ENCODE peak calls at places on chromosomes 12 and 14, in ten cellular contexts. O is suprapubic skin; Y is right atrium auricular region; W is CD8-positive, alpha-beta memory T cell; M is naive thymus-derived CD4-positive, alpha-beta T cell; X is mammary epithelial cell; N is small intestine; U is aorta; V is upper lobe of left lung; B is stomach. L is an unnamed sample. For H3K4me1, the result is how much of the 10 kb centered on the place peaks cover.

GRCh38 chr14:31717294-31718085 is 156.3 kb downstream of the NUBPL start:
- DNase-seq in O (no peak), Y (no peak), W (no peak), M (no peak), X (peak), N (no peak), U (no peak), V (no peak), B (no peak), L (no peak)

GRCh38 chr14:43476822-43477221 is 1030.3 kb downstream of the FSCB start:
- DNase-seq in O (no peak), Y (no peak), W (no peak), M (no peak), X (no peak), N (no peak), U (no peak), V (no peak), B (no peak), L (no peak)

GRCh38 chr12:76643438-76643837 is 83.9 kb upstream of the OSBPL8 start:
- DNase-seq in O (no peak), Y (no peak), W (no peak), M (no peak), X (no peak), N (no peak), U (no peak), V (no peak), B (no peak), L (no peak)

GRCh38 chr12:120457133-120457532 is 10.9 kb downstream of the GATC start:
- DNase-seq in O (no peak), Y (no peak), W (no peak), M (no peak), X (no peak), N (no peak), U (no peak), V (no peak), B (no peak), L (no peak)

GRCh38 chr12:45543887-45544286 is 185.6 kb upstream of the ARID2 start:
- DNase-seq in O (no peak), Y (no peak), W (peak), M (peak), X (peak), N (peak), U (no peak), V (no peak), B (peak), L (peak)

GRCh38 chr12:102876883-102877282 is 40.2 kb downstream of the PAH start:
- DNase-seq in O (no peak), Y (no peak), W (no peak), M (no peak), X (no peak), N (no peak), U (no peak), V (no peak), B (no peak), L (no peak)

GRCh38 chr12:69252033-69252432 is 12.7 kb downstream of the CPSF6 start:
- DNase-seq in O (no peak), Y (no peak), W (no peak), M (no peak), X (peak), N (no peak), U (no peak), V (no peak), B (no peak), L (no peak)

GRCh38 chr12:3222306-3222705 is 145.1 kb downstream of the TSPAN9 start:
- DNase-seq in O (no peak), Y (no peak), W (no peak), M (no peak), X (no peak), N (no peak), U (no peak), V (no peak), B (no peak), L (no peak)

GRCh38 chr12:108240928-108241327 is 98.2 kb downstream of the CMKLR1 start:
- DNase-seq in O (peak), Y (no peak), W (no peak), M (no peak), X (no peak), N (no peak), U (no peak), V (no peak), B (no peak), L (no peak)

GRCh38 chr12:120093336-120093591 is 23.3 kb downstream of the RAB35 start:
- DNase-seq in O (no peak), Y (no peak), W (no peak), M (no peak), X (no peak), N (no peak), U (no peak), V (no peak), B (no peak), L (no peak)

GRCh38 chr12:67795235-67795634 is 146.7 kb downstream of the DYRK2 start:
- DNase-seq in O (no peak), Y (no peak), W (no peak), M (no peak), X (no peak), N (peak), U (no peak), V (no peak), B (no peak), L (no peak)

GRCh38 chr12:79691299-79692248 is 810 bp upstream of the PAWR start:
- DNase-seq in O (no peak), Y (no peak), W (no peak), M (no peak), X (peak), N (peak), U (no peak), V (no peak), B (no peak), L (no peak)

GRCh38 chr14:80324649-80325048 is 113.3 kb upstream of the DIO2 start:
- DNase-seq in O (no peak), Y (no peak), W (no peak), M (no peak), X (no peak), N (no peak), U (no peak), V (no peak), B (no peak), L (no peak)

GRCh38 chr14:75487155-75487671 is 35.1 kb upstream of the BATF start:
- DNase-seq in O (no peak), Y (no peak), W (no peak), M (no peak), X (peak), N (peak), U (no peak), V (no peak), B (no peak), L (no peak)

GRCh38 chr12:14691560-14691959 is 4.8 kb downstream of the GUCY2C start:
- DNase-seq in O (peak), Y (peak), W (no peak), M (no peak), X (no peak), N (peak), U (peak), V (no peak), B (peak), L (peak)

GRCh38 chr14:69326611-69327010 is 66.7 kb downstream of the GALNT16 start:
- DNase-seq in O (peak), Y (no peak), W (no peak), M (peak), X (no peak), N (no peak), U (no peak), V (no peak), B (no peak), L (no peak)

GRCh38 chr14:90475298-90475697 is 78.5 kb downstream of the CALM1 start:
- DNase-seq in O (no peak), Y (no peak), W (no peak), M (no peak), X (no peak), N (no peak), U (no peak), V (no peak), B (no peak), L (no peak)

GRCh38 chr12:51082561-51083139 is 746 bp downstream of the CSRNP2 start:
- DNase-seq in O (peak), Y (no peak), W (peak), M (no peak), X (peak), N (peak), U (no peak), V (no peak), B (no peak), L (no peak)

GRCh38 chr14:70658899-70659298 is 17.2 kb downstream of the TTC9 start:
- DNase-seq in O (no peak), Y (no peak), W (no peak), M (no peak), X (no peak), N (no peak), U (no peak), V (no peak), B (no peak), L (no peak)

GRCh38 chr12:67422081-67422480 is 152.9 kb downstream of the CAND1 start:
- DNase-seq in O (no peak), Y (no peak), W (no peak), M (no peak), X (no peak), N (no peak), U (no peak), V (no peak), B (no peak), L (no peak)

DNA sequence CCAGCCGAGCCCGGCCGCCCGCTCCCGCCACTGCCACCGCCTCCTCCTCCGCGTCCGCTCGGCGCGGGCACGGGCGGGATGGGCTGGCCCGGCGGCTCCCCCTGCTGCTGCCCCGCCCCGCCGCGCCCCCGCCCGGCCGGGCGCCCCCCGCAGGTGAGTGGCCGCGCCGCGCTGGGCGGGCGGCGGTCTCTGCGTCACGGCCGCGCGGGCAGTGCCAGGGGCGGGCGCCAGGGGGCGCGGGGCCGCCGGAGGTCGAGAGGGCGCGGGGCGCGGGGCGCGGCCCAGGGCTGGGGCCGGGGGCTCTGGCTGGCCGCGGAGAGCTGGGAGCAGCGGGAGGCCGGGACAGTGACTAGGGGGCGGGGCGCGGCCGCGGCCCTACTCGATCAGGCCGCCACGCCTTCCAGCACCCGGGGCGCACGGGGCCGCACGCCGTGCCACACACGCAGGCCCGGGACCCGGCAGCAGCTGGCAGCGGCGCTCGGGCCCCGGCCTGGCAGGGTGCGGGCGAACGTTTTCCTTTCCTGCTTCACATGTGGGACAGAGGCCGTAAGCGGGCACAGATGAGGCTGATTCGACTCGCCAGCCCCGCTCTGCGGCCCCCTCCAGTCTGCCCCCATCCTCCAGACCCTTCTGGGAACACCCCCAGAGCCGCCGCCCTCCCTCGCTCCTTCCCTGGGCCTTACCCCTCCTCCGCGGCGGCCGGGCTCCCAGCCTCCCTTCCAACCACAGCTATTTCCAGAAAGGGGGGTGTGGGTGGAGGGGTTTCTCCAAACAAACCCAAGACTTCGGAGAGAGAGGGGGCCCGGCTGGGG is 2.4 kb upstream of the TNS2 start:
- DNase-seq in O (peak), Y (no peak), W (peak), M (peak), X (no peak), N (peak), U (peak), V (peak), B (peak), L (peak)
- H3K4me1 ChIP-seq in O (half or more), Y (half or more), W (under half), M (under half), X (half or more), N (under half), U (under half), V (half or more), B (half or more), L (under half)

GRCh38 chr12:49644620-49644994 is 21.2 kb downstream of the PRPF40B start:
- DNase-seq in O (no peak), Y (peak), W (peak), M (peak), X (peak), N (peak), U (peak), V (no peak), B (peak), L (peak)
- H3K4me1 ChIP-seq in O (under half), Y (under half), W (under half), M (under half), X (under half), N (under half), U (under half), V (under half), B (under half), L (under half)

DNA sequence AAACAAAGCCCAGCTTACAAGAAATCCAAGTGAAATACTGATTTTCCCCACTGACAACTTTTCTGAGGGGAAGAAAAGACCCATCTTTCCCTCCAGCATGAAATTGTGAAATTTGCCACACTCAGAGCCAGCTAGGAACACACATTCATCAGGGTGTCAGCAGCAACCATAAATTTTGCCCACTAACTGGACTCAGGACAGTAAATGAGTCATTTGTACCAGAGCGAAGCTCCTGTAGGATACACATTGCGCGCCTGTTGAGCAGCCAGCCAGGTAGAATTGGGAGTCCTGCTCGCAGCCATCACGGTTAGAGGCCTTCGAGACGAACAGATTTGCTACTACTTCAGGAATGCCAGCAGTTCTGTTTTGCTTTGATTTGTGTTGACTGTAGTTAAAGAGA is 117.7 kb downstream of the KICS2 start:
- DNase-seq in O (no peak), Y (no peak), W (no peak), M (no peak), X (peak), N (no peak), U (no peak), V (no peak), B (no peak), L (peak)
- H3K4me1 ChIP-seq in O (under half), Y (under half), W (under half), M (under half), X (half or more), N (under half), U (under half), V (under half), B (under half), L (under half)

GRCh38 chr14:34044666-34045306 is 93.9 kb upstream of the EGLN3 start:
- DNase-seq in O (no peak), Y (no peak), W (no peak), M (no peak), X (no peak), N (no peak), U (no peak), V (no peak), B (no peak), L (no peak)
- H3K4me1 ChIP-seq in O (under half), Y (under half), W (under half), M (under half), X (under half), N (under half), U (under half), V (under half), B (under half), L (under half)